ENCODE peak calls at places on chromosomes 2 and 18, in eight cellular contexts. S is NB4; R is A549; J is central memory CD4-positive, alpha-beta T cell; O is amniotic stem cell; U is NCI-H1436 treated with DMSO at 0.1 percent for 48 hours; K is non-pigmented ciliary epithelial cell; E is GM04503. C is an unnamed sample.

GRCh38 chr2:207897541-207898353 is 127.6 kb downstream of the PLEKHM3 start:
- DNase-seq in U (no peak), J (no peak), E (no peak), S (no peak), R (no peak), K (no peak), O (no peak), C (no peak)

GRCh38 chr18:75475228-75475627 is 47.7 kb upstream of the SMIM21 start:
- DNase-seq in J (no peak), S (no peak), O (peak; percentile 53), K (peak; percentile 51), U (no peak), R (peak; percentile 45), E (peak; percentile 86), C (no peak)

GRCh38 chr18:5197032-5197434 is at the start of gene AKAIN1:
- DNase-seq in U (no peak), J (no peak), S (no peak), O (no peak), E (no peak), K (no peak), R (no peak), C (peak; percentile 4)

GRCh38 chr2:70995227-70995729 is 605 bp upstream of the TEX261 start:
- DNase-seq in K (no peak), U (no peak), R (peak; percentile 77), E (no peak), J (peak; percentile 64), O (peak; percentile 27), S (peak; percentile 74), C (peak; percentile 69)

GRCh38 chr18:73288813-73289212 is 421.0 kb upstream of the NETO1 start:
- DNase-seq in J (no peak), K (no peak), E (no peak), O (no peak), R (peak; percentile 28), U (no peak), S (no peak), C (no peak)

GRCh38 chr2:207163815-207164747 is 1.7 kb downstream of the KLF7 start:
- DNase-seq in J (no peak), E (no peak), R (peak; percentile 72), U (no peak), S (peak; percentile 21), O (no peak), K (no peak), C (no peak)

GRCh38 chr2:69012310-69013122 is 463 bp upstream of the ANTXR1 start:
- DNase-seq in J (peak; percentile 4), U (no peak), O (no peak), E (no peak), S (peak; percentile 56), R (peak; percentile 85), K (no peak), C (peak; percentile 32)

GRCh38 chr2:238495422-238495821 is 68.7 kb downstream of the ASB1 start:
- DNase-seq in J (no peak), R (no peak), K (no peak), E (no peak), U (no peak), S (no peak), O (no peak), C (no peak)

GRCh38 chr18:31247574-31248199 is 70.3 kb upstream of the DSG1 start:
- DNase-seq in O (no peak), U (no peak), S (peak; percentile 67), K (no peak), R (no peak), E (no peak), J (no peak), C (no peak)

GRCh38 chr18:74683573-74683972 is 85.9 kb downstream of the ZNF407 start:
- DNase-seq in R (no peak), S (no peak), K (no peak), O (no peak), U (no peak), E (no peak), J (no peak), C (no peak)

GRCh38 chr2:239278941-239279365 is 121.9 kb downstream of the HDAC4 start:
- DNase-seq in O (no peak), J (no peak), K (no peak), U (no peak), R (no peak), S (peak; percentile 77), E (no peak), C (no peak)

C was measured in CD4-positive, alpha-beta memory T cell.